ENCODE peak calls at places on chromosomes 7 and 10, in four cellular contexts. O, A, G and U are unnamed samples.
A peak's percentile ranks its signal among the peaks of the same experiment; 100 is the strongest.

GRCh38 chr10:14468022-14468421 is 137.3 kb upstream of the FRMD4A start:
- DNase-seq in G (peak; percentile 10), A (no peak), O (peak; percentile 51), U (no peak)

GRCh38 chr10:30445716-30446115 is 11.7 kb downstream of the MAP3K8 start:
- DNase-seq in A (no peak), G (peak; percentile 69), O (no peak), U (no peak)

GRCh38 chr7:494906-495305 is 24.7 kb downstream of the PDGFA start:
- DNase-seq in O (no peak), A (no peak), G (no peak), U (peak; percentile 67)

GRCh38 chr7:92880212-92881090 is 44.1 kb upstream of the CDK6 start:
- DNase-seq in G (no peak), A (no peak), O (peak; percentile 58), U (peak; percentile 65)

GRCh38 chr10:86597306-86597705 is 57.0 kb upstream of the OPN4 start:
- DNase-seq in O (no peak), G (no peak), A (no peak), U (no peak)

GRCh38 chr7:50528266-50529092 is 36.7 kb downstream of the DDC start:
- DNase-seq in A (no peak), O (no peak), G (no peak), U (no peak)

GRCh38 chr10:77328272-77328816 is 309.3 kb downstream of the KCNMA1 start:
- DNase-seq in O (peak; percentile 58), A (no peak), G (no peak), U (no peak)

GRCh38 chr10:86207226-86207625 is 159.4 kb downstream of the GRID1 start:
- DNase-seq in G (no peak), A (no peak), O (no peak), U (no peak)

GRCh38 chr7:44221231-44221791 is 20.5 kb downstream of the YKT6 start:
- DNase-seq in O (no peak), A (no peak), G (no peak), U (no peak)

GRCh38 chr10:21234761-21235160 is 290.7 kb downstream of the SKIDA1 start:
- DNase-seq in G (no peak), O (no peak), A (no peak), U (no peak)

GRCh38 chr7:76236226-76236625 is 34.5 kb downstream of the SRRM3 start:
- DNase-seq in G (no peak), A (no peak), O (no peak), U (no peak)

GRCh38 chr7:99408347-99409191 is at the start of the genes BUD31 and PDAP1:
- DNase-seq in G (peak; percentile 96), A (peak; percentile 98), O (peak; percentile 95), U (peak; percentile 98)

GRCh38 chr7:143504215-143504936 is 26.7 kb downstream of the TAS2R41 start:
- DNase-seq in A (no peak), G (no peak), O (no peak), U (no peak)

GRCh38 chr10:69344591-69345244 is 66.4 kb downstream of the HK1 start:
- DNase-seq in G (no peak), A (no peak), O (no peak), U (no peak)

GRCh38 chr7:93551063-93551895 is 23.2 kb downstream of the CALCR start:
- DNase-seq in A (no peak), O (peak; percentile 78), G (peak; percentile 66), U (peak; percentile 60)

GRCh38 chr10:103333934-103334520 is 16.9 kb downstream of the PCGF6 start:
- DNase-seq in A (no peak), O (peak; percentile 57), G (peak; percentile 24), U (peak; percentile 7)

GRCh38 chr7:90455163-90456030 is 14.0 kb upstream of the PTTG1IP2 start:
- DNase-seq in G (peak; percentile 67), O (peak; percentile 72), A (peak; percentile 13), U (peak; percentile 71)